ENCODE peak calls at places on chromosomes 5 and 9, in seven cellular contexts. One of them, this sample, is unnamed.

GRCh38 chr5:78597068-78597857 is 51.3 kb downstream of the LHFPL2 start:
- DNase-seq in ovary: no peak
- DNase-seq in body of pancreas: no peak
- DNase-seq in hepatocyte: no peak
- DNase-seq in WTC11: no peak
- DNase-seq in neural progenitor cell: no peak
- DNase-seq in thyroid gland: no peak
- DNase-seq in this sample: no peak

GRCh38 chr9:107034831-107035230 is 171.9 kb downstream of the ZNF462 start:
- DNase-seq in ovary: no peak
- DNase-seq in body of pancreas: no peak
- DNase-seq in hepatocyte: no peak
- DNase-seq in WTC11: no peak
- DNase-seq in neural progenitor cell: no peak
- DNase-seq in thyroid gland: no peak
- DNase-seq in this sample: no peak

GRCh38 chr5:32508806-32509805 is 64.6 kb upstream of the ZFR start:
- DNase-seq in ovary: no peak
- DNase-seq in body of pancreas: no peak
- DNase-seq in hepatocyte: no peak
- DNase-seq in WTC11: no peak
- DNase-seq in neural progenitor cell: no peak
- DNase-seq in thyroid gland: no peak
- DNase-seq in this sample: no peak

GRCh38 chr5:172456076-172456800 is 1.9 kb upstream of the SH3PXD2B start:
- DNase-seq in ovary: no peak
- DNase-seq in body of pancreas: no peak
- DNase-seq in hepatocyte: no peak
- DNase-seq in WTC11: no peak
- DNase-seq in neural progenitor cell: no peak
- DNase-seq in thyroid gland: no peak
- DNase-seq in this sample: no peak

GRCh38 chr9:107830479-107830878 is 340.9 kb upstream of the KLF4 start:
- DNase-seq in ovary: no peak
- DNase-seq in body of pancreas: no peak
- DNase-seq in hepatocyte: no peak
- DNase-seq in WTC11: no peak
- DNase-seq in neural progenitor cell: no peak
- DNase-seq in thyroid gland: no peak
- DNase-seq in this sample: no peak

GRCh38 chr5:157732784-157733262 is 1.6 kb downstream of the THG1L start:
- DNase-seq in ovary: no peak
- DNase-seq in body of pancreas: no peak
- DNase-seq in hepatocyte: peak; percentile 7
- DNase-seq in WTC11: no peak
- DNase-seq in neural progenitor cell: no peak
- DNase-seq in thyroid gland: no peak
- DNase-seq in this sample: no peak

GRCh38 chr5:7856855-7857254 is 5.9 kb upstream of the CFAP90 start:
- DNase-seq in ovary: no peak
- DNase-seq in body of pancreas: peak; percentile 15
- DNase-seq in hepatocyte: peak; percentile 68
- DNase-seq in WTC11: peak; percentile 56
- DNase-seq in neural progenitor cell: peak; percentile 68
- DNase-seq in thyroid gland: no peak
- DNase-seq in this sample: peak; percentile 24

GRCh38 chr5:1133510-1134255 is 21.8 kb upstream of the SLC12A7 start:
- DNase-seq in ovary: no peak
- DNase-seq in body of pancreas: no peak
- DNase-seq in hepatocyte: no peak
- DNase-seq in WTC11: no peak
- DNase-seq in neural progenitor cell: no peak
- DNase-seq in thyroid gland: no peak
- DNase-seq in this sample: no peak

GRCh38 chr5:153782589-153783238 is 256.0 kb downstream of the FAM114A2 start:
- DNase-seq in ovary: no peak
- DNase-seq in body of pancreas: no peak
- DNase-seq in hepatocyte: peak; percentile 17
- DNase-seq in WTC11: peak; percentile 24
- DNase-seq in neural progenitor cell: peak; percentile 46
- DNase-seq in thyroid gland: no peak
- DNase-seq in this sample: no peak

GRCh38 chr5:133382661-133383579 is 229.4 kb downstream of the FSTL4 start:
- DNase-seq in ovary: no peak
- DNase-seq in body of pancreas: no peak
- DNase-seq in hepatocyte: no peak
- DNase-seq in WTC11: no peak
- DNase-seq in neural progenitor cell: no peak
- DNase-seq in thyroid gland: no peak
- DNase-seq in this sample: no peak

GRCh38 chr9:7094052-7094451 is 336.3 kb downstream of the KDM4C start:
- DNase-seq in ovary: no peak
- DNase-seq in body of pancreas: no peak
- DNase-seq in hepatocyte: no peak
- DNase-seq in WTC11: peak; percentile 23
- DNase-seq in neural progenitor cell: peak; percentile 48
- DNase-seq in thyroid gland: no peak
- DNase-seq in this sample: peak; percentile 2

GRCh38 chr5:19855929-19856328 is 132.1 kb downstream of the CDH18 start:
- DNase-seq in ovary: no peak
- DNase-seq in body of pancreas: peak; percentile 11
- DNase-seq in hepatocyte: no peak
- DNase-seq in WTC11: no peak
- DNase-seq in neural progenitor cell: no peak
- DNase-seq in thyroid gland: no peak
- DNase-seq in this sample: no peak

GRCh38 chr9:128001411-128002298 is 20.9 kb upstream of the EEIG1 start:
- DNase-seq in ovary: no peak
- DNase-seq in body of pancreas: no peak
- DNase-seq in hepatocyte: peak; percentile 56
- DNase-seq in WTC11: peak; percentile 46
- DNase-seq in neural progenitor cell: peak; percentile 43
- DNase-seq in thyroid gland: peak; percentile 83
- DNase-seq in this sample: peak; percentile 35

GRCh38 chr5:81132381-81132780 is 100.7 kb upstream of the CKMT2 start:
- DNase-seq in ovary: no peak
- DNase-seq in body of pancreas: no peak
- DNase-seq in hepatocyte: no peak
- DNase-seq in WTC11: no peak
- DNase-seq in neural progenitor cell: no peak
- DNase-seq in thyroid gland: no peak
- DNase-seq in this sample: no peak

GRCh38 chr5:164303646-164304225 is 798.3 kb downstream of the MAT2B start:
- DNase-seq in ovary: no peak
- DNase-seq in body of pancreas: no peak
- DNase-seq in hepatocyte: no peak
- DNase-seq in WTC11: no peak
- DNase-seq in neural progenitor cell: no peak
- DNase-seq in thyroid gland: no peak
- DNase-seq in this sample: no peak

GRCh38 chr5:153896701-153897100 is 142.0 kb downstream of the FAM114A2 start:
- DNase-seq in ovary: no peak
- DNase-seq in body of pancreas: no peak
- DNase-seq in hepatocyte: no peak
- DNase-seq in WTC11: no peak
- DNase-seq in neural progenitor cell: no peak
- DNase-seq in thyroid gland: no peak
- DNase-seq in this sample: no peak

GRCh38 chr9:116155700-116156045 is 2.1 kb downstream of the PAPPA start:
- DNase-seq in ovary: no peak
- DNase-seq in body of pancreas: no peak
- DNase-seq in hepatocyte: peak; percentile 29
- DNase-seq in WTC11: no peak
- DNase-seq in neural progenitor cell: peak; percentile 15
- DNase-seq in thyroid gland: no peak
- DNase-seq in this sample: no peak

GRCh38 chr9:123358181-123358894 is 2.3 kb downstream of the CRB2 start:
- DNase-seq in ovary: no peak
- DNase-seq in body of pancreas: no peak
- DNase-seq in hepatocyte: no peak
- DNase-seq in WTC11: no peak
- DNase-seq in neural progenitor cell: peak; percentile 96
- DNase-seq in thyroid gland: no peak
- DNase-seq in this sample: no peak

GRCh38 chr5:159091596-159091995 is 8.1 kb downstream of the EBF1 start:
- DNase-seq in ovary: no peak
- DNase-seq in body of pancreas: no peak
- DNase-seq in hepatocyte: no peak
- DNase-seq in WTC11: no peak
- DNase-seq in neural progenitor cell: no peak
- DNase-seq in thyroid gland: no peak
- DNase-seq in this sample: no peak

GRCh38 chr5:159091051-159091450 is 8.7 kb downstream of the EBF1 start:
- DNase-seq in ovary: no peak
- DNase-seq in body of pancreas: no peak
- DNase-seq in hepatocyte: no peak
- DNase-seq in WTC11: no peak
- DNase-seq in neural progenitor cell: no peak
- DNase-seq in thyroid gland: no peak
- DNase-seq in this sample: no peak

GRCh38 chr5:159092288-159092687 is 7.4 kb downstream of the EBF1 start:
- DNase-seq in ovary: no peak
- DNase-seq in body of pancreas: no peak
- DNase-seq in hepatocyte: no peak
- DNase-seq in WTC11: no peak
- DNase-seq in neural progenitor cell: no peak
- DNase-seq in thyroid gland: no peak
- DNase-seq in this sample: no peak

GRCh38 chr5:159088371-159088770 is 11.3 kb downstream of the EBF1 start:
- DNase-seq in ovary: no peak
- DNase-seq in body of pancreas: no peak
- DNase-seq in hepatocyte: no peak
- DNase-seq in WTC11: no peak
- DNase-seq in neural progenitor cell: no peak
- DNase-seq in thyroid gland: no peak
- DNase-seq in this sample: no peak

GRCh38 chr5:159089675-159090074 is 10.0 kb downstream of the EBF1 start:
- DNase-seq in ovary: no peak
- DNase-seq in body of pancreas: no peak
- DNase-seq in hepatocyte: no peak
- DNase-seq in WTC11: no peak
- DNase-seq in neural progenitor cell: no peak
- DNase-seq in thyroid gland: no peak
- DNase-seq in this sample: no peak
- TF ChIP-seq CTCF in ovary: no peak
- TF ChIP-seq CTCF in body of pancreas: no peak
- TF ChIP-seq CTCF in hepatocyte: no peak
- TF ChIP-seq CTCF in WTC11: no peak
- TF ChIP-seq CTCF in neural progenitor cell: no peak
- TF ChIP-seq CTCF in thyroid gland: no peak
- TF ChIP-seq CTCF in this sample: no peak

GRCh38 chr5:84518862-84519261 is 134.2 kb upstream of the EDIL3 start:
- DNase-seq in ovary: no peak
- DNase-seq in body of pancreas: no peak
- DNase-seq in hepatocyte: no peak
- DNase-seq in WTC11: no peak
- DNase-seq in neural progenitor cell: no peak
- DNase-seq in thyroid gland: no peak
- DNase-seq in this sample: no peak

DNA sequence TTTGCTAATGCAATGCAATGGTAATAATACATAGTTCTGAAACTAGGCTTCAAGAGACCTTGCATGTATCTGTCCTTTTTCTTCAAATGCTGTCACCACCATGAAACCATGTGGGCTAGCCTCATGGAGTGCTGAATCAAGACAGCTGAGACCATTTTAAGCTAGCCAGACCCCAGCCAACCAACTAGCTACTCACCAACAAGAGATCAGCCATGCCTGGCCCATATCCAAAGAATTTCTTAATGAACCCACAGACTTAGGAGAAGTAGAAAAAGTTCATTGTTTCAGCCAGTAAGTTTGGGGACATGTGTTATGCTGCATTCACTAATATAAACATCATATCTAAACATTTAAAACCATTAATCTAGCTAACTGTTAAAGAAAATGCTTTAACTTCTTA is 139.8 kb upstream of the EDIL3 start:
- DNase-seq in ovary: no peak
- DNase-seq in body of pancreas: no peak
- DNase-seq in hepatocyte: no peak
- DNase-seq in WTC11: no peak
- DNase-seq in neural progenitor cell: no peak
- DNase-seq in thyroid gland: no peak
- DNase-seq in this sample: no peak
- TF ChIP-seq CTCF in ovary: no peak
- TF ChIP-seq CTCF in body of pancreas: no peak
- TF ChIP-seq CTCF in hepatocyte: no peak
- TF ChIP-seq CTCF in WTC11: no peak
- TF ChIP-seq CTCF in neural progenitor cell: no peak
- TF ChIP-seq CTCF in thyroid gland: no peak
- TF ChIP-seq CTCF in this sample: no peak

GRCh38 chr9:34254141-34254913 is 74.7 kb downstream of the KIF24 start:
- DNase-seq in ovary: peak; percentile 56
- DNase-seq in body of pancreas: no peak
- DNase-seq in hepatocyte: peak; percentile 37
- DNase-seq in WTC11: no peak
- DNase-seq in neural progenitor cell: no peak
- DNase-seq in thyroid gland: no peak
- DNase-seq in this sample: peak; percentile 19

GRCh38 chr9:34252016-34252415 is 73.2 kb downstream of the UBAP1 start:
- DNase-seq in ovary: no peak
- DNase-seq in body of pancreas: no peak
- DNase-seq in hepatocyte: no peak
- DNase-seq in WTC11: no peak
- DNase-seq in neural progenitor cell: no peak
- DNase-seq in thyroid gland: no peak
- DNase-seq in this sample: no peak

GRCh38 chr9:34252670-34253459 is 74.0 kb downstream of the UBAP1 start:
- DNase-seq in ovary: peak; percentile 59
- DNase-seq in body of pancreas: peak; percentile 77
- DNase-seq in hepatocyte: peak; percentile 77
- DNase-seq in WTC11: peak; percentile 81
- DNase-seq in neural progenitor cell: peak; percentile 80
- DNase-seq in thyroid gland: peak; percentile 68
- DNase-seq in this sample: peak; percentile 72

GRCh38 chr9:34254966-34255825 is 73.9 kb downstream of the KIF24 start:
- DNase-seq in ovary: no peak
- DNase-seq in body of pancreas: peak; percentile 65
- DNase-seq in hepatocyte: no peak
- DNase-seq in WTC11: no peak
- DNase-seq in neural progenitor cell: no peak
- DNase-seq in thyroid gland: no peak
- DNase-seq in this sample: no peak

DNA sequence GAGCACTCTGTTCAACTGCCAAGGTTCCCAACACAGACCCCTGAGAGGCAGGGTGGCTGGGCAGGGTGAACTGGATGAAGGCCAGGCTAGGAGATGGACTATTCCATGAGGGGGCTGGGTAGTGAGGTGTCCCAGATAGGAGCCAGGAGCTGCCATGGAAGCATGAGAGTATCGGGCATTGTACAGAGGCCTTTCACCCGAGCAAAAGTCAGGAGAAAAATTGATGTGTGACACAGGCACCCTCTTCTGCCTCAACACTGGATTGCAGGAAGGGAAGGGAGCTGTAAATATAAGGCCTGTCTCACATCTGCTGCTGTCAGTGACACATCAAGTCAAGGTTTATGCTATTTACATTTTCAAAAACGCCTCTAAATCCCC is 74.6 kb downstream of the UBAP1 start:
- DNase-seq in ovary: peak; percentile 52
- DNase-seq in body of pancreas: no peak
- DNase-seq in hepatocyte: peak; percentile 24
- DNase-seq in WTC11: no peak
- DNase-seq in neural progenitor cell: no peak
- DNase-seq in thyroid gland: no peak
- DNase-seq in this sample: no peak
- TF ChIP-seq CTCF in ovary: peak; percentile 20
- TF ChIP-seq CTCF in body of pancreas: no peak
- TF ChIP-seq CTCF in hepatocyte: no peak
- TF ChIP-seq CTCF in WTC11: no peak
- TF ChIP-seq CTCF in neural progenitor cell: no peak
- TF ChIP-seq CTCF in thyroid gland: no peak
- TF ChIP-seq CTCF in this sample: no peak

GRCh38 chr5:52455920-52456319 is 331.8 kb upstream of the ITGA1 start:
- DNase-seq in ovary: no peak
- DNase-seq in body of pancreas: no peak
- DNase-seq in hepatocyte: no peak
- DNase-seq in WTC11: no peak
- DNase-seq in neural progenitor cell: no peak
- DNase-seq in thyroid gland: no peak
- DNase-seq in this sample: no peak
- TF ChIP-seq CTCF in ovary: no peak
- TF ChIP-seq CTCF in body of pancreas: no peak
- TF ChIP-seq CTCF in hepatocyte: no peak
- TF ChIP-seq CTCF in WTC11: no peak
- TF ChIP-seq CTCF in neural progenitor cell: no peak
- TF ChIP-seq CTCF in thyroid gland: no peak
- TF ChIP-seq CTCF in this sample: no peak